ENCODE peak calls at places on chromosomes 11 and 22, in six cellular contexts. A, Q, L, B, Y and C are unnamed samples. For H3K4me1, the result is how much of the 10 kb centered on the place peaks cover.

GRCh38 chr22:44887941-44888366 is 121.9 kb downstream of the PHF21B start:
- DNase-seq in A (no peak), Q (peak), L (no peak), B (no peak), Y (no peak), C (no peak)

GRCh38 chr11:57868491-57868890 is 106.9 kb downstream of the CTNND1 start:
- DNase-seq in A (no peak), Q (no peak), L (peak), B (no peak), Y (no peak), C (no peak)

GRCh38 chr11:72100462-72100861 is 2.6 kb downstream of the LAMTOR1 start:
- DNase-seq in A (no peak), Q (no peak), L (no peak), B (no peak), Y (no peak), C (no peak)

GRCh38 chr11:116167706-116168458 is 604.9 kb downstream of the BUD13 start:
- DNase-seq in A (no peak), Q (no peak), L (no peak), B (no peak), Y (no peak), C (no peak)

GRCh38 chr11:75583710-75584658 is 21.9 kb downstream of the SERPINH1 start:
- DNase-seq in A (peak), Q (peak), L (no peak), B (no peak), Y (peak), C (no peak)

GRCh38 chr11:57434640-57435546 is 8.0 kb upstream of the SLC43A3 start:
- DNase-seq in A (no peak), Q (no peak), L (no peak), B (no peak), Y (peak), C (no peak)

GRCh38 chr11:44539971-44540370 is 25.5 kb upstream of the CD82 start:
- DNase-seq in A (no peak), Q (no peak), L (peak), B (no peak), Y (no peak), C (no peak)

GRCh38 chr11:42768576-42768975 is 543.2 kb upstream of the API5 start:
- DNase-seq in A (no peak), Q (no peak), L (no peak), B (no peak), Y (no peak), C (no peak)

GRCh38 chr11:61028135-61028729 is 56.8 kb downstream of the CD6 start:
- DNase-seq in A (no peak), Q (no peak), L (no peak), B (no peak), Y (no peak), C (no peak)

GRCh38 chr11:61076506-61077304 is 25.6 kb upstream of the CD5 start:
- DNase-seq in A (no peak), Q (no peak), L (no peak), B (no peak), Y (no peak), C (no peak)

GRCh38 chr22:46171940-46172339 is 21.6 kb downstream of the PPARA start:
- DNase-seq in A (peak), Q (no peak), L (no peak), B (no peak), Y (peak), C (no peak)

GRCh38 chr11:36622431-36623136 is 24.5 kb upstream of the RAG2 start:
- DNase-seq in A (peak), Q (no peak), L (no peak), B (no peak), Y (no peak), C (no peak)

DNA sequence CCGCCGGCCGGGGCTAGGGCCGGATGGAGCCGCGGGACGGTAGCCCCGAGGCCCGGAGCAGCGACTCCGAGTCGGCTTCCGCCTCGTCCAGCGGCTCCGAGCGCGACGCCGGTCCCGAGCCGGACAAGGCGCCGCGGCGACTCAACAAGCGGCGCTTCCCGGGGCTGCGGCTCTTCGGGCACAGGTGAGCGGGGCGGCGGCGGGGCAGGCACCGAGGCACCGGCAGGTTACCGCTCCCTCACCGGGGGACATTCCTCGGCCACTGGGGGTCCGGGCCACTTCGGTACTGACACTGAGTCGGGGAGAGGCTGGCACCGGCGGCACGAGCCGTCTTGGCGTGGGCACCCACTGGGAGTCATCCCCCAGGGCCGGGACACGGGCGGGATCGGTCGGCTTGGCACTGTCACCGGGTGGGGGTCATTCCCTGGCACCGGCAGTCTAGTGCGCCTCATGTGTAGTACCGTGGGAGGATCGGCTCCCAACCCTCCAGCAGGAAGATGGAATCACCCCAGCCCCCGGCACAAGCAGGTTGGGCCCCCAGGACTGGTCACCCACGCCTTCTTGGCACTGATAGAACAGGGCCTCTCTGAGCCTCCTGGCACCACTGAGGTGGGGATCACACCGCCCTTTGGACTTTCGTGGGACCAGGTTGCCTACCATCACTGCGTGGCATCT is 511 bp downstream of the DGKZ start:
- DNase-seq in A (peak), Q (no peak), L (no peak), B (no peak), Y (peak), C (no peak)
- H3K4me1 ChIP-seq in A (under half), Q (half or more), L (half or more), B (under half), Y (under half), C (half or more)

GRCh38 chr11:12282676-12283075 is 94.7 kb upstream of the PARVA start:
- DNase-seq in A (no peak), Q (no peak), L (no peak), B (no peak), Y (no peak), C (no peak)

GRCh38 chr11:12285106-12285505 is 92.3 kb upstream of the PARVA start:
- DNase-seq in A (no peak), Q (no peak), L (no peak), B (no peak), Y (no peak), C (no peak)

GRCh38 chr11:12285811-12286222 is 91.6 kb upstream of the PARVA start:
- DNase-seq in A (no peak), Q (no peak), L (no peak), B (no peak), Y (no peak), C (no peak)

GRCh38 chr11:12286606-12287005 is 90.8 kb upstream of the PARVA start:
- DNase-seq in A (no peak), Q (no peak), L (no peak), B (no peak), Y (no peak), C (no peak)

GRCh38 chr11:12284321-12285050 is 92.9 kb upstream of the PARVA start:
- DNase-seq in A (no peak), Q (no peak), L (no peak), B (no peak), Y (no peak), C (no peak)
- H3K4me1 ChIP-seq in A (under half), Q (under half), L (under half), B (half or more), Y (under half), C (under half)

DNA sequence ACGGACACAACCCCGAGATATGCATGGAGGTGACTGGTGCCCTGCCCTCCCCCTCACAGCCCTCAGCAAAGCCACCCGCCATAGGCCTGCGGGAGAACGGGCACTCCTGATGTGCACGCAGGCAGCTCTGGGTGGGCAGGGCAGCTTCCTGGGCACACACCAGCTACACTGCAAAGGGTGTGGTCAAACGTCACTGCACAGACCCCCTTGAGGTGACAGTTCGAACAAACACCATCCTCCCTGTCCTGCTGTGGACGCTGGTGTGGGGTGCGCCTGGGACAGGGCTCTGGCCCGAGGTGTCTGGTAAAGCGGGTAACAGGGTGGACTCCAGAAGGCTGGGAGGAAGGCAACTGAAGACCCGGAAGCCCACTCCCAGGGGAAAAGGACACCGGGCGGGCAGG is 21.9 kb upstream of the MOB2 start:
- DNase-seq in A (no peak), Q (no peak), L (no peak), B (no peak), Y (no peak), C (no peak)
- H3K4me1 ChIP-seq in A (under half), Q (under half), L (under half), B (half or more), Y (under half), C (under half)

DNA sequence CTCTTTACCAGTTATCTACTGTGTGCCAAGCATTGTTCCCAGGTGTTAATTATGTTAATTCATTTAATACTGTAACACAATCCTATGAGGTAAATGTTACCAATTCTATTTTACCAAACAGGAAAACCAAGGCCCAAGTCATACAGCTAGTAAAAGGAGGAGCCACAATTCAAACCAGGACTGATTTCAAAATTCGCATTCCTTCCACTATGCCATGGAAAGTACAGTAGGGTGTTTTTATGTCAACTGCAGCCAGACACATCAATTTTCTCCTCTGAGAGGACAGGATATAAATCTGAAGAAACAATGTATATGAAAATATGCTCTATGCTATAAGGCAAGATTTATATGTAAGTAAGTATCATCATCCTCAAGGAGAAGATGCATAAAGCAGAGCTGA is 104.3 kb downstream of the RPL27A start:
- DNase-seq in A (no peak), Q (no peak), L (no peak), B (no peak), Y (no peak), C (no peak)
- H3K4me1 ChIP-seq in A (under half), Q (under half), L (under half), B (under half), Y (under half), C (under half)

GRCh38 chr11:128503231-128503991 is 83.9 kb downstream of the ETS1 start:
- DNase-seq in A (no peak), Q (no peak), L (no peak), B (no peak), Y (no peak), C (no peak)
- H3K4me1 ChIP-seq in A (half or more), Q (half or more), L (under half), B (half or more), Y (half or more), C (under half)

DNA sequence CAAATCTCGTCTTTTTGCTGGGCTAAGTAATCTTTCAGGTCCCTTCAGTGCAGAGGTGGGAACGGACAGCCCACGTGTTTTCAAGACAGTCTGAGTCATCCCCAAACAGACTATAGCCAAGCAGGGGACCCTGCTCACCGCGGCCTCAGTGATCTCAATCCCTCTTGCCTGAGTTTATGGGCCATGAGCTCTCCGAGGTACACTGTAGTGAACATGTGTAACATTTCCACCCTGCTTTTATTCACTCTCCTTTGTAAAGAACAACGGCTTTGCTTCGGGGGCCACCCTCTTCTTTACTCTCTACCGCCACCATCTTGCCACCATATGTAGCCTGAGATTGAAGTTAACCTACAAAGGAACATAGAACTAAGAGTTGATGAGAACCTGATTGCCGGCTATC is 11.5 kb upstream of the KCTD14 start:
- DNase-seq in A (no peak), Q (no peak), L (no peak), B (no peak), Y (no peak), C (no peak)
- H3K4me1 ChIP-seq in A (under half), Q (under half), L (under half), B (under half), Y (under half), C (under half)

GRCh38 chr22:42528591-42529307 is 9.2 kb upstream of the RRP7A start:
- DNase-seq in A (no peak), Q (no peak), L (no peak), B (no peak), Y (no peak), C (no peak)

GRCh38 chr22:42536166-42536565 is 16.6 kb upstream of the RRP7A start:
- DNase-seq in A (no peak), Q (no peak), L (no peak), B (no peak), Y (no peak), C (no peak)

DNA sequence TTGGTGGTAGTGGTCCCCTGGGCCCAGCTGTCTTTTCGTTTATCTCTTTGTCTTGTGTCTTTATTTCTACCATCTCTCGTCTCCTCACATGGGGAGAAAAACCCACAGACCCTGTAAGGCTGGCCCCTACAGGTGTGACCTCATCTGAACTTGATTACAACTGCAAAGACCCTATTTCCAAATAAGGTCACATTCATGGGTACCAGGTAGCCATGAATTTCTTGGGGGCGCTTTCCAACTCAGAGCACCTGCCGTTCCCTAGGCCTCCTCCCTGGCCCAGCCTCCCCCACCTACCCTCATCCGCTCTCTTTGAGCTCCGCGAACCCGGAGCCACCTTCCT is 14.0 kb upstream of the RRP7A start:
- DNase-seq in A (no peak), Q (no peak), L (no peak), B (no peak), Y (no peak), C (no peak)
- H3K4me1 ChIP-seq in A (under half), Q (under half), L (under half), B (under half), Y (under half), C (under half)

GRCh38 chr11:123218451-123218850 is 23.4 kb upstream of the CLMP start:
- DNase-seq in A (no peak), Q (no peak), L (no peak), B (no peak), Y (no peak), C (no peak)

GRCh38 chr11:123219066-123219697 is 24.1 kb upstream of the CLMP start:
- DNase-seq in A (no peak), Q (no peak), L (no peak), B (no peak), Y (no peak), C (no peak)

GRCh38 chr11:123216249-123216648 is 21.2 kb upstream of the CLMP start:
- DNase-seq in A (peak), Q (no peak), L (peak), B (no peak), Y (no peak), C (no peak)

GRCh38 chr11:123221074-123221473 is 26.0 kb upstream of the CLMP start:
- DNase-seq in A (no peak), Q (no peak), L (no peak), B (no peak), Y (no peak), C (no peak)

DNA sequence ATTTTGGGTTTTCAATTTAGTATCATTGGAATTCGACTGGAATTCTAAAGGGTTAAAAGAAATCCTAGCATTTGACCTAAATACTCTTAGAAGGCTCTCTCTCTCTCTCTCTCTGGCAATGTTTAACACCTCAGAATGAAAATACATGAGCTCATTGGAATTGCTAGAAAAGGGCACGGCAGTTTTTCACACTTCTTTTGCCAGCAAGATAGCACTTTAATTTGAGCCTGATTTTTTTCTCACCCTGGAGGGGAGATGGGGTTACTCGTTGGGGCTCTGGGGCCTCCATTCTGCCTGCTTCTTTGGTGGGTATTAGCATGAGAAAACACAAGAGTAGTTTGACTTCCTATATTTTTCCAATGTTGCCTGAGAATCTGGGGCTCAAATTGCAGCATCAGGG is 22.8 kb upstream of the CLMP start:
- DNase-seq in A (no peak), Q (no peak), L (no peak), B (no peak), Y (no peak), C (no peak)
- H3K4me1 ChIP-seq in A (under half), Q (under half), L (under half), B (under half), Y (under half), C (under half)